ENCODE peak calls at places on chromosome 1, in ten cellular contexts. O is Daoy; B is body of pancreas; C is cardiac muscle cell; H is activated CD4-positive, alpha-beta T cell treated with anti-CD3 and anti-CD28 coated beads, Interleukin-2, amount 10 ng/mL, durations not matched to agents 7 days and 5 days; G is stimulated activated CD8-positive, alpha-beta memory T cell treated with anti-CD3 and anti-CD28 coated beads, Interleukin-15, amount 100 ng/mL, for 24 hours; U is caudate nucleus; F is NCI-H460; Q is heart left ventricle; D is activated T-cell treated with anti-CD3 and anti-CD28 coated beads, Interleukin-2, amount 50 U/mL, for 1 hour. L is an unnamed sample.

GRCh38 chr1:27382950-27383627 is at the start of gene CD164L2:
- DNase-seq in O (no peak), B (peak; percentile 91), C (peak; percentile 39), H (peak; percentile 39), G (no peak), U (no peak), F (no peak), Q (no peak), D (peak; percentile 66), L (peak; percentile 57)

GRCh38 chr1:2786329-2787162 is 14.9 kb downstream of the TTC34 start:
- DNase-seq in O (no peak), B (peak; percentile 62), C (no peak), H (peak; percentile 75), G (peak; percentile 61), U (no peak), F (peak; percentile 21), Q (peak; percentile 46), D (peak; percentile 78), L (peak; percentile 41)

GRCh38 chr1:11839727-11840705 is 7.6 kb downstream of the NPPA start:
- DNase-seq in O (no peak), B (no peak), C (no peak), H (no peak), G (no peak), U (no peak), F (no peak), Q (no peak), D (no peak), L (no peak)

GRCh38 chr1:18575620-18576019 is 55.0 kb upstream of the PAX7 start:
- DNase-seq in O (peak; percentile 59), B (peak; percentile 77), C (peak; percentile 35), H (no peak), G (peak; percentile 23), U (no peak), F (no peak), Q (no peak), D (peak; percentile 56), L (peak; percentile 67)

GRCh38 chr1:234724517-234725176 is 114.7 kb upstream of the IRF2BP2 start:
- DNase-seq in O (no peak), B (peak; percentile 85), C (peak; percentile 53), H (peak; percentile 28), G (no peak), U (peak; percentile 70), F (no peak), Q (peak; percentile 83), D (peak; percentile 65), L (no peak)

GRCh38 chr1:107525961-107526360 is 385.1 kb downstream of the NTNG1 start:
- DNase-seq in O (no peak), B (no peak), C (no peak), H (no peak), G (no peak), U (no peak), F (no peak), Q (no peak), D (no peak), L (no peak)

GRCh38 chr1:19311503-19311930 is 427 bp downstream of the AKR7A2 start:
- DNase-seq in O (no peak), B (peak; percentile 25), C (no peak), H (no peak), G (no peak), U (no peak), F (no peak), Q (no peak), D (peak; percentile 38), L (no peak)

GRCh38 chr1:221708076-221708571 is 33.8 kb downstream of the DUSP10 start:
- DNase-seq in O (peak; percentile 66), B (no peak), C (no peak), H (peak; percentile 61), G (no peak), U (no peak), F (no peak), Q (no peak), D (no peak), L (peak; percentile 66)

GRCh38 chr1:246930830-246931548 is 759 bp downstream of the AHCTF1 start:
- DNase-seq in O (peak; percentile 67), B (peak; percentile 63), C (peak; percentile 54), H (peak; percentile 45), G (peak; percentile 10), U (no peak), F (peak; percentile 33), Q (peak; percentile 62), D (no peak), L (peak; percentile 85)

GRCh38 chr1:30538906-30539855 is 184.2 kb downstream of the MATN1 start:
- DNase-seq in O (no peak), B (no peak), C (no peak), H (no peak), G (no peak), U (no peak), F (no peak), Q (no peak), D (no peak), L (no peak)

GRCh38 chr1:114153621-114154145 is at the start of gene SYT6:
- DNase-seq in O (peak; percentile 41), B (peak; percentile 12), C (peak; percentile 10), H (no peak), G (no peak), U (no peak), F (no peak), Q (no peak), D (peak; percentile 29), L (no peak)

GRCh38 chr1:118650084-118650807 is 337.9 kb downstream of the TBX15 start:
- DNase-seq in O (no peak), B (no peak), C (peak; percentile 32), H (no peak), G (no peak), U (no peak), F (no peak), Q (no peak), D (no peak), L (no peak)

GRCh38 chr1:189538271-189538670 is 939.4 kb downstream of the BRINP3 start:
- DNase-seq in O (no peak), B (no peak), C (no peak), H (no peak), G (no peak), U (no peak), F (no peak), Q (no peak), D (no peak), L (no peak)

GRCh38 chr1:41282679-41283317 is 40.7 kb upstream of the SCMH1 start:
- DNase-seq in O (peak; percentile 48), B (peak; percentile 46), C (peak; percentile 60), H (peak; percentile 28), G (peak; percentile 3), U (peak; percentile 6), F (peak; percentile 20), Q (peak; percentile 34), D (peak; percentile 34), L (no peak)

GRCh38 chr1:223678841-223679240 is 13.3 kb upstream of the CAPN8 start:
- DNase-seq in O (no peak), B (no peak), C (no peak), H (no peak), G (no peak), U (no peak), F (no peak), Q (no peak), D (no peak), L (peak; percentile 69)

GRCh38 chr1:156115514-156116374 is 1.2 kb downstream of the LMNA start:
- DNase-seq in O (peak; percentile 90), B (peak; percentile 80), C (peak; percentile 79), H (no peak), G (no peak), U (no peak), F (no peak), Q (peak; percentile 72), D (no peak), L (peak; percentile 81)

GRCh38 chr1:15246960-15247614 is at the start of gene FHAD1:
- DNase-seq in O (peak; percentile 90), B (peak; percentile 89), C (peak; percentile 81), H (no peak), G (peak; percentile 9), U (peak; percentile 7), F (peak; percentile 25), Q (no peak), D (peak; percentile 53), L (peak; percentile 60)

GRCh38 chr1:226419284-226419683 is 11.4 kb upstream of the PARP1 start:
- DNase-seq in O (no peak), B (no peak), C (no peak), H (no peak), G (no peak), U (no peak), F (no peak), Q (no peak), D (no peak), L (no peak)

GRCh38 chr1:112637257-112638108 is 17.9 kb downstream of the CAPZA1 start:
- DNase-seq in O (no peak), B (no peak), C (no peak), H (no peak), G (no peak), U (peak; percentile 12), F (no peak), Q (no peak), D (no peak), L (no peak)

GRCh38 chr1:10431065-10431730 is 965 bp downstream of the CENPS start:
- DNase-seq in O (peak; percentile 35), B (no peak), C (peak; percentile 12), H (peak; percentile 22), G (no peak), U (no peak), F (no peak), Q (no peak), D (no peak), L (peak; percentile 68)

GRCh38 chr1:27668808-27669723 is 2.9 kb downstream of the IFI6 start:
- DNase-seq in O (peak; percentile 73), B (peak; percentile 86), C (peak; percentile 63), H (peak; percentile 87), G (peak; percentile 85), U (peak; percentile 28), F (peak; percentile 46), Q (peak; percentile 80), D (peak; percentile 92), L (no peak)

GRCh38 chr1:234533034-234533571 is 54.1 kb upstream of the TARBP1 start:
- DNase-seq in O (peak; percentile 86), B (peak; percentile 37), C (no peak), H (no peak), G (no peak), U (peak; percentile 46), F (no peak), Q (peak; percentile 51), D (no peak), L (no peak)

GRCh38 chr1:180343931-180344406 is 113.9 kb downstream of the LHX4 start:
- DNase-seq in O (peak; percentile 11), B (peak; percentile 50), C (peak; percentile 65), H (no peak), G (no peak), U (no peak), F (no peak), Q (no peak), D (no peak), L (no peak)